ENCODE peak calls at places on chromosome 20, in ten cellular contexts. W, G, T, J, Y, M, C, K, V and Q are unnamed samples.

GRCh38 chr20:46774943-46775560 is 65.6 kb downstream of the SLC2A10 start:
- DNase-seq in W (no peak), G (no peak), T (no peak), J (no peak), Y (no peak), M (no peak), C (no peak), K (no peak), V (no peak), Q (no peak)

GRCh38 chr20:20772492-20773047 is 60.1 kb upstream of the RALGAPA2 start:
- DNase-seq in W (no peak), G (peak), T (no peak), J (no peak), Y (no peak), M (no peak), C (no peak), K (no peak), V (peak), Q (peak)

GRCh38 chr20:11651647-11652046 is 266.0 kb upstream of the BTBD3 start:
- DNase-seq in W (no peak), G (no peak), T (no peak), J (no peak), Y (no peak), M (no peak), C (no peak), K (no peak), V (no peak), Q (no peak)

GRCh38 chr20:21373436-21373835 is 23.9 kb downstream of the NKX2-4 start:
- DNase-seq in W (no peak), G (no peak), T (no peak), J (no peak), Y (no peak), M (no peak), C (no peak), K (no peak), V (no peak), Q (no peak)

GRCh38 chr20:50577175-50578018 is 67.2 kb downstream of the PTPN1 start:
- DNase-seq in W (no peak), G (peak), T (no peak), J (no peak), Y (peak), M (no peak), C (no peak), K (no peak), V (peak), Q (peak)

GRCh38 chr20:57900226-57900905 is 190.6 kb upstream of the PMEPA1 start:
- DNase-seq in W (no peak), G (no peak), T (no peak), J (no peak), Y (no peak), M (no peak), C (no peak), K (no peak), V (no peak), Q (no peak)

GRCh38 chr20:45339084-45339483 is 9.1 kb downstream of the SDC4 start:
- DNase-seq in W (no peak), G (no peak), T (no peak), J (no peak), Y (no peak), M (no peak), C (no peak), K (no peak), V (no peak), Q (no peak)

GRCh38 chr20:38764563-38765355 is 16.5 kb downstream of the ACTR5 start:
- DNase-seq in W (peak), G (no peak), T (no peak), J (no peak), Y (peak), M (no peak), C (peak), K (peak), V (no peak), Q (no peak)

GRCh38 chr20:4459081-4459480 is 262.6 kb upstream of the PRND start:
- DNase-seq in W (no peak), G (no peak), T (no peak), J (no peak), Y (no peak), M (no peak), C (no peak), K (no peak), V (no peak), Q (no peak)

GRCh38 chr20:58721951-58722371 is 29.4 kb downstream of the NPEPL1 start:
- DNase-seq in W (no peak), G (no peak), T (no peak), J (no peak), Y (peak), M (no peak), C (no peak), K (no peak), V (no peak), Q (no peak)

GRCh38 chr20:8547035-8547649 is 415.1 kb downstream of the PLCB1 start:
- DNase-seq in W (no peak), G (no peak), T (no peak), J (no peak), Y (no peak), M (no peak), C (no peak), K (no peak), V (no peak), Q (no peak)

GRCh38 chr20:37282558-37282957 is 6.9 kb upstream of the MANBAL start:
- DNase-seq in W (no peak), G (no peak), T (no peak), J (peak), Y (peak), M (no peak), C (peak), K (no peak), V (no peak), Q (no peak)

GRCh38 chr20:23393999-23394775 is 27.1 kb downstream of the NAPB start:
- DNase-seq in W (no peak), G (no peak), T (no peak), J (no peak), Y (no peak), M (no peak), C (no peak), K (no peak), V (no peak), Q (no peak)

GRCh38 chr20:46666818-46667515 is 15.7 kb upstream of the SLC13A3 start:
- DNase-seq in W (no peak), G (no peak), T (no peak), J (no peak), Y (no peak), M (no peak), C (no peak), K (no peak), V (no peak), Q (no peak)

GRCh38 chr20:52655365-52655764 is 316.8 kb upstream of the TSHZ2 start:
- DNase-seq in W (no peak), G (no peak), T (no peak), J (no peak), Y (no peak), M (no peak), C (no peak), K (no peak), V (no peak), Q (no peak)

GRCh38 chr20:22382742-22383141 is 201.6 kb downstream of the FOXA2 start:
- DNase-seq in W (no peak), G (no peak), T (no peak), J (no peak), Y (no peak), M (no peak), C (no peak), K (no peak), V (no peak), Q (no peak)

GRCh38 chr20:58148891-58149290 is 79.6 kb downstream of the ANKRD60 start:
- DNase-seq in W (no peak), G (no peak), T (no peak), J (no peak), Y (peak), M (no peak), C (no peak), K (no peak), V (no peak), Q (no peak)

GRCh38 chr20:32521780-32522524 is 63.2 kb downstream of the NOL4L start:
- DNase-seq in W (peak), G (peak), T (peak), J (peak), Y (peak), M (peak), C (peak), K (peak), V (peak), Q (peak)

GRCh38 chr20:18504479-18505060 is 3.2 kb upstream of the SEC23B start:
- DNase-seq in W (no peak), G (no peak), T (no peak), J (no peak), Y (peak), M (no peak), C (no peak), K (no peak), V (no peak), Q (no peak)

GRCh38 chr20:9503530-9504251 is 10.7 kb upstream of the LAMP5 start:
- DNase-seq in W (no peak), G (no peak), T (no peak), J (peak), Y (peak), M (no peak), C (peak), K (no peak), V (no peak), Q (no peak)

GRCh38 chr20:53656653-53657288 is 63.1 kb upstream of the ZNF217 start:
- DNase-seq in W (no peak), G (no peak), T (no peak), J (no peak), Y (no peak), M (no peak), C (peak), K (no peak), V (no peak), Q (no peak)

GRCh38 chr20:6767536-6768227 is at the start of gene BMP2:
- DNase-seq in W (no peak), G (peak), T (peak), J (peak), Y (peak), M (peak), C (peak), K (no peak), V (peak), Q (no peak)

GRCh38 chr20:8764289-8764962 is 304.5 kb upstream of the PLCB4 start:
- DNase-seq in W (no peak), G (no peak), T (no peak), J (no peak), Y (no peak), M (no peak), C (no peak), K (no peak), V (peak), Q (no peak)

GRCh38 chr20:57811373-57812020 is 101.7 kb upstream of the PMEPA1 start:
- DNase-seq in W (no peak), G (no peak), T (no peak), J (peak), Y (peak), M (peak), C (no peak), K (no peak), V (no peak), Q (no peak)